ENCODE peak calls at places on chromosomes 11 and 22, in nine cellular contexts. One of them, this sample, is unnamed.

GRCh38 chr11:63510360-63511130 is 4.7 kb downstream of the LGALS12 start:
- DNase-seq in coronary artery: no peak
- DNase-seq in cardiac muscle cell: no peak
- DNase-seq in A549: no peak
- DNase-seq in epithelial cell of proximal tubule: no peak
- DNase-seq in esophagus squamous epithelium: no peak
- DNase-seq in B cell: no peak
- DNase-seq in upper lobe of right lung: peak
- DNase-seq in WTC11: no peak
- DNase-seq in this sample: peak

GRCh38 chr11:123093686-123094085 is 31.8 kb upstream of the HSPA8 start:
- DNase-seq in esophagus squamous epithelium: no peak
- DNase-seq in A549: no peak
- DNase-seq in WTC11: no peak
- DNase-seq in B cell: no peak
- DNase-seq in epithelial cell of proximal tubule: no peak
- DNase-seq in coronary artery: no peak
- DNase-seq in upper lobe of right lung: no peak
- DNase-seq in cardiac muscle cell: no peak
- DNase-seq in this sample: no peak

GRCh38 chr11:29629281-29629680 is 387.5 kb downstream of the KCNA4 start:
- DNase-seq in esophagus squamous epithelium: no peak
- DNase-seq in epithelial cell of proximal tubule: peak
- DNase-seq in B cell: no peak
- DNase-seq in cardiac muscle cell: peak
- DNase-seq in A549: no peak
- DNase-seq in WTC11: no peak
- DNase-seq in coronary artery: no peak
- DNase-seq in upper lobe of right lung: no peak
- DNase-seq in this sample: no peak

GRCh38 chr11:37504066-37504611 is 906.1 kb upstream of the RAG2 start:
- DNase-seq in A549: no peak
- DNase-seq in upper lobe of right lung: no peak
- DNase-seq in coronary artery: no peak
- DNase-seq in WTC11: no peak
- DNase-seq in esophagus squamous epithelium: no peak
- DNase-seq in cardiac muscle cell: no peak
- DNase-seq in epithelial cell of proximal tubule: peak
- DNase-seq in B cell: no peak
- DNase-seq in this sample: no peak

GRCh38 chr11:66417000-66417399 is 3.8 kb upstream of the NPAS4 start:
- DNase-seq in epithelial cell of proximal tubule: no peak
- DNase-seq in coronary artery: no peak
- DNase-seq in cardiac muscle cell: no peak
- DNase-seq in B cell: no peak
- DNase-seq in esophagus squamous epithelium: no peak
- DNase-seq in WTC11: no peak
- DNase-seq in upper lobe of right lung: no peak
- DNase-seq in A549: no peak
- DNase-seq in this sample: no peak

GRCh38 chr11:93689166-93689734 is 27.8 kb downstream of the CEP295 start:
- DNase-seq in cardiac muscle cell: no peak
- DNase-seq in B cell: peak
- DNase-seq in upper lobe of right lung: no peak
- DNase-seq in WTC11: no peak
- DNase-seq in coronary artery: no peak
- DNase-seq in esophagus squamous epithelium: no peak
- DNase-seq in A549: no peak
- DNase-seq in epithelial cell of proximal tubule: no peak
- DNase-seq in this sample: no peak

GRCh38 chr11:102280237-102280833 is 36.9 kb upstream of the BIRC3 start:
- DNase-seq in esophagus squamous epithelium: no peak
- DNase-seq in epithelial cell of proximal tubule: no peak
- DNase-seq in B cell: no peak
- DNase-seq in WTC11: no peak
- DNase-seq in cardiac muscle cell: no peak
- DNase-seq in upper lobe of right lung: no peak
- DNase-seq in coronary artery: no peak
- DNase-seq in A549: no peak
- DNase-seq in this sample: no peak

GRCh38 chr11:12048936-12049790 is 40.7 kb upstream of the DKK3 start:
- DNase-seq in esophagus squamous epithelium: no peak
- DNase-seq in B cell: no peak
- DNase-seq in upper lobe of right lung: no peak
- DNase-seq in epithelial cell of proximal tubule: no peak
- DNase-seq in A549: no peak
- DNase-seq in cardiac muscle cell: no peak
- DNase-seq in WTC11: no peak
- DNase-seq in coronary artery: no peak
- DNase-seq in this sample: no peak

DNA sequence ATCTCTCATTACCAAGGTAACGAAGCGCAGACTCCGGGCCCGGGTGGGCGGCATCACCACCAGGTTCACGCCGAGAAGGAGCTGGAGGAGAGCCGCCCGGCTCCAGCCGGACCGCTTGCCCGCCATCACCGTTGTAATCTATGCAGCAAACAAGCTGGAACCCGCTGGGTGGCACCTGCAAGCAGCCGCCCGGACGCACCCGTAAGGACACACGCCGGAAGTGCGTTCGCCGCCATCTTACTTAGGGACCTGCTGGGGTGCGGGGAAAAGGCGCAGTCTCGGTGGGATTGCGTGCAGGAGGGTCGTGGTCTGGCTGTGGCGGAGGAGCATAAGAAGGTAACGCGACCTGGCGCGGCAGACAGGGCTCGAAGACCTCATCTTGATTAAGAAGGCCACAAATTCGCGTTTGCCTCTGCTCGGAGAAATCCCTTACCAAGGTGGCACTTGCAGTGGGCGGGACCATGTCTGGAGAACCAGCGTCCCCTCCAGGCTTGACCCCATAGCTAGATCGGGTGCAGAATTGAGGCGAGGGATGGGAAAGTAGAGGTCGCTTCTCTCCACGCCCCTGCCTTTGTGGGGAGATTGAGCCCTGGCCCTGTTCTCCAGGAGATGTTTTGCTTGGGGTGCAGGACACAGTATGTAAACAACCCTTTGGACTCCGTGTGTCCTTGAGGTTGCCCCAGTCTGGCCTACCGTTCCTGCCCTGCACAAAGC is at the start of gene ACP2:
- DNase-seq in coronary artery: peak
- DNase-seq in esophagus squamous epithelium: peak
- DNase-seq in cardiac muscle cell: peak
- DNase-seq in upper lobe of right lung: peak
- DNase-seq in B cell: peak
- DNase-seq in A549: peak
- DNase-seq in epithelial cell of proximal tubule: peak
- DNase-seq in WTC11: peak
- DNase-seq in this sample: no peak
- TF ChIP-seq CTCF in coronary artery: no peak
- TF ChIP-seq CTCF in esophagus squamous epithelium: peak
- TF ChIP-seq CTCF in cardiac muscle cell: peak
- TF ChIP-seq CTCF in upper lobe of right lung: peak
- TF ChIP-seq CTCF in B cell: no peak
- TF ChIP-seq CTCF in A549: peak
- TF ChIP-seq CTCF in epithelial cell of proximal tubule: peak
- TF ChIP-seq CTCF in WTC11: no peak
- TF ChIP-seq CTCF in this sample: peak

DNA sequence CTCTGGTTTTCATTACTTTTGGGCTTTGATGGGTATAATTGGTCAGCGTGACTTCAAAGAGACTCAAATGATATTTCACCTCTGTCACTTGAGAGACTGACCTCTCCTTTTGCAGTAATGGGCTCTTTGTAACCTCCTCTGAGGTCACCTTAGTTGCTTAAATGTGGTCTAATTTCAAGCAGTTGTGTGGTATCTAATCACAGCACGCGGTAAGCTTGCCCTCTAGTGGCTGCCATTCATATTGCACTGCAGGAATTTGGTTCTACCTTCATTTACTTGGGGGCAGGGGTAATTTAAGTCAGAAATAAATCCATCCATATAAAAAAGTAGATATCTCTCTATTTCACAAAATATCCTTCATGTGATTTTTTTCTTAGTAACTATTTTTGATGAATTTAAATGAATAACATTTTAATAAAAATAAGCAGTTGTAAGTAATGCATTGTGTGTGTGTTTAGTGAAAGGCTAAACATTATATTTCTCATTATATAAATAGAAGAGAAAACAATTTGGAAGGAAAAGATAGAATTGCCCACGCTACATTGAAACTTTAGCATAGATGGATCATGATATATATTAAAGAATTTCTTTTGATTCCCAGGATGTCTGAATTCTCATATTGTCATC is 55.0 kb upstream of the ANO3 start:
- DNase-seq in WTC11: peak
- DNase-seq in upper lobe of right lung: no peak
- DNase-seq in A549: peak
- DNase-seq in coronary artery: no peak
- DNase-seq in cardiac muscle cell: peak
- DNase-seq in B cell: peak
- DNase-seq in epithelial cell of proximal tubule: no peak
- DNase-seq in esophagus squamous epithelium: no peak
- DNase-seq in this sample: peak
- TF ChIP-seq CTCF in WTC11: peak
- TF ChIP-seq CTCF in upper lobe of right lung: peak
- TF ChIP-seq CTCF in A549: peak
- TF ChIP-seq CTCF in coronary artery: peak
- TF ChIP-seq CTCF in cardiac muscle cell: peak
- TF ChIP-seq CTCF in B cell: peak
- TF ChIP-seq CTCF in epithelial cell of proximal tubule: peak
- TF ChIP-seq CTCF in esophagus squamous epithelium: peak
- TF ChIP-seq CTCF in this sample: peak

GRCh38 chr11:125433454-125434121 is 62.5 kb downstream of the FEZ1 start:
- DNase-seq in A549: peak
- DNase-seq in WTC11: peak
- DNase-seq in coronary artery: no peak
- DNase-seq in B cell: peak
- DNase-seq in esophagus squamous epithelium: no peak
- DNase-seq in epithelial cell of proximal tubule: no peak
- DNase-seq in upper lobe of right lung: no peak
- DNase-seq in cardiac muscle cell: peak
- DNase-seq in this sample: no peak
- TF ChIP-seq CTCF in A549: peak
- TF ChIP-seq CTCF in WTC11: no peak
- TF ChIP-seq CTCF in coronary artery: peak
- TF ChIP-seq CTCF in B cell: no peak
- TF ChIP-seq CTCF in esophagus squamous epithelium: peak
- TF ChIP-seq CTCF in epithelial cell of proximal tubule: peak
- TF ChIP-seq CTCF in upper lobe of right lung: peak
- TF ChIP-seq CTCF in cardiac muscle cell: peak
- TF ChIP-seq CTCF in this sample: peak

DNA sequence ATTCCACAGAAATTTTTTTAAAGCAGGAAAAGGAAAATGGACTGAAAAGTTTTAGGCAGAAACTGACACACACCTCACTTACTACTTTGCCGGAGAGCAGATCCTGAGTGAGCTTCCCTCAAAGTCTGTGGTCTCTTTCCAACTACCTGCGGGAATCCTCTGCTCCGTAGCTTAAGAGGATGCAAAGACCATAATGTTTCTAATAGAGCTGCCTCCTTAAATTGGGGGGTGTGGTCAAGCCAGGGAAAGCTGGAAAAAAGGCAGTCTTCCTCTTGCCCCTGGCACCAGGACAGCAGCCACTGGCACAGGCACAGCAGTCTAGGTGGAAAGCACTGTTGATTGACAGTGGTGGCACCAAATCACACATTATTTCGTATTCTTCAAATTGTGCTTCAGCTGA is at the start of gene ETS1:
- DNase-seq in epithelial cell of proximal tubule: no peak
- DNase-seq in cardiac muscle cell: peak
- DNase-seq in B cell: no peak
- DNase-seq in coronary artery: no peak
- DNase-seq in WTC11: no peak
- DNase-seq in A549: peak
- DNase-seq in esophagus squamous epithelium: no peak
- DNase-seq in upper lobe of right lung: no peak
- DNase-seq in this sample: no peak
- TF ChIP-seq CTCF in epithelial cell of proximal tubule: no peak
- TF ChIP-seq CTCF in cardiac muscle cell: no peak
- TF ChIP-seq CTCF in B cell: no peak
- TF ChIP-seq CTCF in coronary artery: no peak
- TF ChIP-seq CTCF in WTC11: no peak
- TF ChIP-seq CTCF in A549: no peak
- TF ChIP-seq CTCF in esophagus squamous epithelium: no peak
- TF ChIP-seq CTCF in upper lobe of right lung: no peak
- TF ChIP-seq CTCF in this sample: no peak

GRCh38 chr22:20000246-20001081 is 16.2 kb downstream of the ARVCF start:
- DNase-seq in upper lobe of right lung: no peak
- DNase-seq in esophagus squamous epithelium: no peak
- DNase-seq in cardiac muscle cell: peak
- DNase-seq in B cell: no peak
- DNase-seq in WTC11: no peak
- DNase-seq in coronary artery: no peak
- DNase-seq in A549: no peak
- DNase-seq in epithelial cell of proximal tubule: no peak
- DNase-seq in this sample: no peak
- TF ChIP-seq CTCF in upper lobe of right lung: no peak
- TF ChIP-seq CTCF in esophagus squamous epithelium: no peak
- TF ChIP-seq CTCF in cardiac muscle cell: no peak
- TF ChIP-seq CTCF in B cell: no peak
- TF ChIP-seq CTCF in WTC11: no peak
- TF ChIP-seq CTCF in coronary artery: no peak
- TF ChIP-seq CTCF in A549: no peak
- TF ChIP-seq CTCF in epithelial cell of proximal tubule: no peak
- TF ChIP-seq CTCF in this sample: no peak

GRCh38 chr11:65380460-65381126 is 1.9 kb downstream of the SLC25A45 start:
- DNase-seq in A549: no peak
- DNase-seq in cardiac muscle cell: no peak
- DNase-seq in B cell: no peak
- DNase-seq in WTC11: no peak
- DNase-seq in esophagus squamous epithelium: no peak
- DNase-seq in epithelial cell of proximal tubule: no peak
- DNase-seq in coronary artery: no peak
- DNase-seq in upper lobe of right lung: peak
- DNase-seq in this sample: no peak
- TF ChIP-seq CTCF in A549: no peak
- TF ChIP-seq CTCF in cardiac muscle cell: no peak
- TF ChIP-seq CTCF in B cell: no peak
- TF ChIP-seq CTCF in WTC11: no peak
- TF ChIP-seq CTCF in esophagus squamous epithelium: no peak
- TF ChIP-seq CTCF in epithelial cell of proximal tubule: no peak
- TF ChIP-seq CTCF in coronary artery: no peak
- TF ChIP-seq CTCF in upper lobe of right lung: no peak
- TF ChIP-seq CTCF in this sample: no peak

GRCh38 chr11:130369141-130369691 is 54.5 kb upstream of the ZBTB44 start:
- DNase-seq in upper lobe of right lung: no peak
- DNase-seq in B cell: no peak
- DNase-seq in cardiac muscle cell: no peak
- DNase-seq in esophagus squamous epithelium: no peak
- DNase-seq in WTC11: no peak
- DNase-seq in A549: no peak
- DNase-seq in coronary artery: no peak
- DNase-seq in epithelial cell of proximal tubule: no peak
- DNase-seq in this sample: no peak

GRCh38 chr11:130369713-130370112 is 55.0 kb upstream of the ZBTB44 start:
- DNase-seq in A549: no peak
- DNase-seq in coronary artery: no peak
- DNase-seq in esophagus squamous epithelium: no peak
- DNase-seq in B cell: no peak
- DNase-seq in upper lobe of right lung: no peak
- DNase-seq in cardiac muscle cell: no peak
- DNase-seq in WTC11: no peak
- DNase-seq in epithelial cell of proximal tubule: no peak
- DNase-seq in this sample: no peak

GRCh38 chr11:130371004-130371590 is 56.4 kb upstream of the ZBTB44 start:
- DNase-seq in B cell: no peak
- DNase-seq in esophagus squamous epithelium: no peak
- DNase-seq in A549: no peak
- DNase-seq in epithelial cell of proximal tubule: no peak
- DNase-seq in coronary artery: no peak
- DNase-seq in upper lobe of right lung: no peak
- DNase-seq in cardiac muscle cell: no peak
- DNase-seq in WTC11: no peak
- DNase-seq in this sample: no peak
- TF ChIP-seq CTCF in B cell: no peak
- TF ChIP-seq CTCF in esophagus squamous epithelium: no peak
- TF ChIP-seq CTCF in A549: no peak
- TF ChIP-seq CTCF in epithelial cell of proximal tubule: peak
- TF ChIP-seq CTCF in coronary artery: no peak
- TF ChIP-seq CTCF in upper lobe of right lung: no peak
- TF ChIP-seq CTCF in cardiac muscle cell: no peak
- TF ChIP-seq CTCF in WTC11: no peak
- TF ChIP-seq CTCF in this sample: no peak